ENCODE peak calls at places on chromosomes 16 and 17, in nine cellular contexts. C, L, A, V, P, K, R, B and I are unnamed samples.

GRCh38 chr16:80230328-80231117 is 310.3 kb upstream of the DYNLRB2 start:
- DNase-seq in C (no peak), L (no peak), A (no peak), V (no peak), P (no peak), K (no peak), R (no peak), B (no peak), I (no peak)

GRCh38 chr17:65559802-65560627 is 1.4 kb downstream of the AXIN2 start:
- DNase-seq in C (peak), L (no peak), A (no peak), V (peak), P (peak), K (no peak), R (peak), B (no peak), I (peak)

GRCh38 chr17:28045304-28045703 is 2.8 kb downstream of the NLK start:
- DNase-seq in C (no peak), L (no peak), A (no peak), V (no peak), P (no peak), K (no peak), R (no peak), B (no peak), I (no peak)

GRCh38 chr17:18322522-18322921 is 7.4 kb downstream of the SMCR8 start:
- DNase-seq in C (no peak), L (no peak), A (no peak), V (no peak), P (no peak), K (no peak), R (no peak), B (no peak), I (no peak)

GRCh38 chr17:45019177-45019711 is 32.2 kb downstream of the DCAKD start:
- DNase-seq in C (peak), L (peak), A (no peak), V (peak), P (peak), K (peak), R (peak), B (no peak), I (peak)

GRCh38 chr16:391885-392335 is 5.1 kb upstream of the NME4 start:
- DNase-seq in C (peak), L (peak), A (peak), V (peak), P (peak), K (peak), R (peak), B (no peak), I (peak)

GRCh38 chr17:846901-847777 is 65.0 kb downstream of the MRM3 start:
- DNase-seq in C (peak), L (no peak), A (no peak), V (no peak), P (peak), K (no peak), R (no peak), B (no peak), I (no peak)

GRCh38 chr17:49703557-49704277 is 4.0 kb downstream of the SLC35B1 start:
- DNase-seq in C (peak), L (no peak), A (peak), V (peak), P (peak), K (peak), R (no peak), B (no peak), I (peak)

GRCh38 chr17:80786470-80786869 is 205.2 kb upstream of the CHMP6 start:
- DNase-seq in C (peak), L (no peak), A (no peak), V (peak), P (no peak), K (no peak), R (no peak), B (no peak), I (no peak)

GRCh38 chr17:62916684-62917571 is 49.1 kb upstream of the TANC2 start:
- DNase-seq in C (no peak), L (no peak), A (peak), V (peak), P (peak), K (no peak), R (no peak), B (no peak), I (no peak)

GRCh38 chr17:49315974-49316570 is 46.0 kb downstream of the ZNF652 start:
- DNase-seq in C (no peak), L (no peak), A (peak), V (no peak), P (no peak), K (no peak), R (no peak), B (no peak), I (peak)

GRCh38 chr17:7856081-7856791 is 1.1 kb downstream of the NAA38 start:
- DNase-seq in C (peak), L (no peak), A (peak), V (peak), P (peak), K (no peak), R (no peak), B (no peak), I (peak)

GRCh38 chr16:86002178-86002577 is 103.2 kb downstream of the IRF8 start:
- DNase-seq in C (no peak), L (no peak), A (no peak), V (no peak), P (no peak), K (no peak), R (no peak), B (no peak), I (no peak)

GRCh38 chr17:6381052-6381451 is 53.9 kb downstream of the AIPL1 start:
- DNase-seq in C (no peak), L (no peak), A (peak), V (no peak), P (no peak), K (no peak), R (no peak), B (no peak), I (no peak)

GRCh38 chr16:14002416-14002815 is 68.7 kb upstream of the MRTFB start:
- DNase-seq in C (no peak), L (no peak), A (no peak), V (no peak), P (no peak), K (no peak), R (no peak), B (no peak), I (peak)

GRCh38 chr16:27269300-27270150 is 953 bp upstream of the NSMCE1 start:
- DNase-seq in C (no peak), L (no peak), A (no peak), V (no peak), P (no peak), K (no peak), R (no peak), B (no peak), I (no peak)

GRCh38 chr17:62950067-62950466 is 16.0 kb upstream of the TANC2 start:
- DNase-seq in C (no peak), L (no peak), A (peak), V (no peak), P (peak), K (peak), R (no peak), B (no peak), I (no peak)

GRCh38 chr17:49022391-49022941 is 25.3 kb downstream of the IGF2BP1 start:
- DNase-seq in C (peak), L (no peak), A (peak), V (no peak), P (peak), K (peak), R (no peak), B (no peak), I (no peak)

GRCh38 chr16:80924372-80924978 is 82.2 kb downstream of the CMC2 start:
- DNase-seq in C (peak), L (peak), A (peak), V (no peak), P (peak), K (peak), R (peak), B (no peak), I (peak)

GRCh38 chr17:29931253-29931932 is 1.4 kb upstream of the SSH2 start:
- DNase-seq in C (peak), L (peak), A (peak), V (peak), P (peak), K (peak), R (peak), B (no peak), I (peak)